ENCODE peak calls at places on chromosome 22, in seven cellular contexts. F, R, V, M, C, N and J are unnamed samples.

GRCh38 chr22:20655623-20656022 is 118.3 kb upstream of the SERPIND1 start:
- DNase-seq in M (no peak), F (no peak), C (no peak), V (no peak), N (no peak), R (no peak), J (no peak)

GRCh38 chr22:19629720-19630419 is 84.4 kb upstream of the SEPTIN5 start:
- DNase-seq in C (peak; percentile 41), F (peak; percentile 31), N (peak; percentile 93), R (peak; percentile 47), V (peak; percentile 75), M (peak; percentile 93), J (peak; percentile 77)

GRCh38 chr22:34696557-34696956 is 369.4 kb upstream of the ISX start:
- DNase-seq in V (no peak), C (no peak), M (no peak), R (no peak), F (no peak), N (no peak), J (no peak)

GRCh38 chr22:30235687-30236170 is 10.8 kb downstream of the LIF start:
- DNase-seq in N (no peak), M (no peak), R (peak; percentile 44), F (no peak), V (no peak), C (no peak), J (peak; percentile 93)

GRCh38 chr22:23105919-23106853 is 35.6 kb downstream of the RSPH14 start:
- DNase-seq in N (no peak), M (no peak), C (no peak), F (no peak), V (peak; percentile 67), R (no peak), J (no peak)

GRCh38 chr22:30268331-30268730 is 1.7 kb upstream of the OSM start:
- DNase-seq in C (no peak), N (no peak), V (no peak), F (no peak), M (no peak), R (no peak), J (no peak)

GRCh38 chr22:36763576-36763975 is 12.3 kb downstream of the IFT27 start:
- DNase-seq in C (no peak), F (no peak), V (no peak), M (no peak), R (no peak), N (no peak), J (no peak)

GRCh38 chr22:38966942-38967341 is 9.5 kb downstream of the APOBEC3A start:
- DNase-seq in M (no peak), C (no peak), N (no peak), R (no peak), F (no peak), V (no peak), J (no peak)

GRCh38 chr22:20029550-20030225 is 8.8 kb downstream of the TANGO2 start:
- DNase-seq in F (no peak), C (no peak), V (no peak), R (no peak), M (no peak), N (no peak), J (no peak)